ENCODE peak calls at places on chromosomes 6 and 20, in five cellular contexts. One of them, this sample, is unnamed.

GRCh38 chr6:104253236-104253635 is 606.5 kb downstream of the HACE1 start:
- DNase-seq in SK-N-SH: no peak
- DNase-seq in IMR-90: no peak
- DNase-seq in GM12878: no peak
- DNase-seq in K562: no peak
- DNase-seq in this sample: no peak

GRCh38 chr20:49278817-49279676 is 1.2 kb upstream of the ZNFX1 start:
- DNase-seq in SK-N-SH: no peak
- DNase-seq in IMR-90: no peak
- DNase-seq in GM12878: no peak
- DNase-seq in K562: peak
- DNase-seq in this sample: peak

GRCh38 chr6:164344801-164345291 is 930.3 kb downstream of the QKI start:
- DNase-seq in SK-N-SH: no peak
- DNase-seq in IMR-90: no peak
- DNase-seq in GM12878: no peak
- DNase-seq in K562: no peak
- DNase-seq in this sample: no peak

GRCh38 chr6:159107451-159108260 is 61.5 kb upstream of the FNDC1 start:
- DNase-seq in SK-N-SH: no peak
- DNase-seq in IMR-90: no peak
- DNase-seq in GM12878: no peak
- DNase-seq in K562: no peak
- DNase-seq in this sample: no peak

GRCh38 chr20:34022154-34022842 is 28.6 kb downstream of the RALY start:
- DNase-seq in SK-N-SH: peak
- DNase-seq in IMR-90: no peak
- DNase-seq in GM12878: peak
- DNase-seq in K562: no peak
- DNase-seq in this sample: peak

GRCh38 chr6:25578538-25578937 is 73.5 kb upstream of the SCGN start:
- DNase-seq in SK-N-SH: no peak
- DNase-seq in IMR-90: no peak
- DNase-seq in GM12878: no peak
- DNase-seq in K562: no peak
- DNase-seq in this sample: no peak

GRCh38 chr6:29685718-29686326 is 4.9 kb upstream of the ZFP57 start:
- DNase-seq in SK-N-SH: no peak
- DNase-seq in IMR-90: no peak
- DNase-seq in GM12878: no peak
- DNase-seq in K562: no peak
- DNase-seq in this sample: no peak

GRCh38 chr6:43629505-43630300 is 639 bp upstream of the GTPBP2 start:
- DNase-seq in SK-N-SH: peak
- DNase-seq in IMR-90: peak
- DNase-seq in GM12878: peak
- DNase-seq in K562: peak
- DNase-seq in this sample: peak

GRCh38 chr6:163010145-163010544 is 282.4 kb downstream of the PACRG start:
- DNase-seq in SK-N-SH: no peak
- DNase-seq in IMR-90: no peak
- DNase-seq in GM12878: no peak
- DNase-seq in K562: no peak
- DNase-seq in this sample: no peak

GRCh38 chr6:167079853-167080297 is 43.0 kb upstream of the CCR6 start:
- DNase-seq in SK-N-SH: no peak
- DNase-seq in IMR-90: no peak
- DNase-seq in GM12878: peak
- DNase-seq in K562: no peak
- DNase-seq in this sample: no peak

GRCh38 chr6:127933852-127934840 is 33.3 kb upstream of the THEMIS start:
- DNase-seq in SK-N-SH: no peak
- DNase-seq in IMR-90: no peak
- DNase-seq in GM12878: no peak
- DNase-seq in K562: no peak
- DNase-seq in this sample: no peak

GRCh38 chr6:110971458-110971857 is 10.4 kb upstream of the RPF2 start:
- DNase-seq in SK-N-SH: no peak
- DNase-seq in IMR-90: no peak
- DNase-seq in GM12878: no peak
- DNase-seq in K562: no peak
- DNase-seq in this sample: no peak

GRCh38 chr20:63709149-63709527 is 1.3 kb downstream of the ZGPAT start:
- DNase-seq in SK-N-SH: no peak
- DNase-seq in IMR-90: no peak
- DNase-seq in GM12878: no peak
- DNase-seq in K562: no peak
- DNase-seq in this sample: no peak

GRCh38 chr6:134447883-134448387 is 130.0 kb upstream of the SGK1 start:
- DNase-seq in SK-N-SH: no peak
- DNase-seq in IMR-90: peak
- DNase-seq in GM12878: no peak
- DNase-seq in K562: no peak
- DNase-seq in this sample: no peak

GRCh38 chr6:155248021-155249001 is 15.5 kb upstream of the CLDN20 start:
- DNase-seq in SK-N-SH: peak
- DNase-seq in IMR-90: peak
- DNase-seq in GM12878: peak
- DNase-seq in K562: peak
- DNase-seq in this sample: peak

GRCh38 chr6:73263570-73263909 is 544 bp upstream of the KHDC1 start:
- DNase-seq in SK-N-SH: no peak
- DNase-seq in IMR-90: no peak
- DNase-seq in GM12878: no peak
- DNase-seq in K562: no peak
- DNase-seq in this sample: no peak

GRCh38 chr6:119060255-119060907 is 18.1 kb downstream of the FAM184A start:
- DNase-seq in SK-N-SH: no peak
- DNase-seq in IMR-90: no peak
- DNase-seq in GM12878: no peak
- DNase-seq in K562: no peak
- DNase-seq in this sample: no peak

GRCh38 chr6:119209452-119210205 is 131.2 kb upstream of the FAM184A start:
- DNase-seq in SK-N-SH: no peak
- DNase-seq in IMR-90: peak
- DNase-seq in GM12878: peak
- DNase-seq in K562: no peak
- DNase-seq in this sample: no peak

GRCh38 chr6:111676383-111676782 is 70.7 kb upstream of the TRAF3IP2 start:
- DNase-seq in SK-N-SH: no peak
- DNase-seq in IMR-90: no peak
- DNase-seq in GM12878: no peak
- DNase-seq in K562: no peak
- DNase-seq in this sample: peak

GRCh38 chr6:31691078-31691463 is 10.2 kb upstream of the LY6G5C start:
- DNase-seq in SK-N-SH: no peak
- DNase-seq in IMR-90: no peak
- DNase-seq in GM12878: no peak
- DNase-seq in K562: no peak
- DNase-seq in this sample: no peak

GRCh38 chr6:159617444-159617843 is 75.6 kb downstream of the SOD2 start:
- DNase-seq in SK-N-SH: no peak
- DNase-seq in IMR-90: no peak
- DNase-seq in GM12878: no peak
- DNase-seq in K562: no peak
- DNase-seq in this sample: no peak

GRCh38 chr6:16118825-16119224 is 10.1 kb upstream of the MYLIP start:
- DNase-seq in SK-N-SH: no peak
- DNase-seq in IMR-90: no peak
- DNase-seq in GM12878: no peak
- DNase-seq in K562: no peak
- DNase-seq in this sample: no peak

GRCh38 chr6:140478631-140479030 is 1104.2 kb upstream of the CITED2 start:
- DNase-seq in SK-N-SH: no peak
- DNase-seq in IMR-90: no peak
- DNase-seq in GM12878: no peak
- DNase-seq in K562: no peak
- DNase-seq in this sample: no peak

GRCh38 chr6:113809818-113810217 is 47.3 kb upstream of the MARCKS start:
- DNase-seq in SK-N-SH: no peak
- DNase-seq in IMR-90: no peak
- DNase-seq in GM12878: peak
- DNase-seq in K562: no peak
- DNase-seq in this sample: no peak

GRCh38 chr20:1879934-1880333 is 15.3 kb upstream of the SIRPA start:
- DNase-seq in SK-N-SH: no peak
- DNase-seq in IMR-90: peak
- DNase-seq in GM12878: no peak
- DNase-seq in K562: no peak
- DNase-seq in this sample: no peak

GRCh38 chr6:170542031-170542719 is 10.9 kb downstream of the PSMB1 start:
- DNase-seq in SK-N-SH: no peak
- DNase-seq in IMR-90: peak
- DNase-seq in GM12878: no peak
- DNase-seq in K562: no peak
- DNase-seq in this sample: no peak

GRCh38 chr6:100121854-100122609 is 128.0 kb upstream of the MCHR2 start:
- DNase-seq in SK-N-SH: no peak
- DNase-seq in IMR-90: no peak
- DNase-seq in GM12878: no peak
- DNase-seq in K562: no peak
- DNase-seq in this sample: no peak

GRCh38 chr6:18241208-18241836 is 23.0 kb downstream of the DEK start:
- DNase-seq in SK-N-SH: no peak
- DNase-seq in IMR-90: peak
- DNase-seq in GM12878: no peak
- DNase-seq in K562: no peak
- DNase-seq in this sample: peak

GRCh38 chr6:118876201-118876600 is 17.8 kb upstream of the ASF1A start:
- DNase-seq in SK-N-SH: no peak
- DNase-seq in IMR-90: peak
- DNase-seq in GM12878: no peak
- DNase-seq in K562: no peak
- DNase-seq in this sample: peak

GRCh38 chr6:13696226-13696625 is 15.4 kb downstream of the RANBP9 start:
- DNase-seq in SK-N-SH: no peak
- DNase-seq in IMR-90: peak
- DNase-seq in GM12878: no peak
- DNase-seq in K562: no peak
- DNase-seq in this sample: no peak

GRCh38 chr6:67237276-67237675 is 1397.8 kb upstream of the ADGRB3 start:
- DNase-seq in SK-N-SH: no peak
- DNase-seq in IMR-90: no peak
- DNase-seq in GM12878: no peak
- DNase-seq in K562: no peak
- DNase-seq in this sample: no peak

GRCh38 chr6:81623106-81623834 is 129.2 kb downstream of the TENT5A start:
- DNase-seq in SK-N-SH: no peak
- DNase-seq in IMR-90: peak
- DNase-seq in GM12878: no peak
- DNase-seq in K562: no peak
- DNase-seq in this sample: no peak

DNA sequence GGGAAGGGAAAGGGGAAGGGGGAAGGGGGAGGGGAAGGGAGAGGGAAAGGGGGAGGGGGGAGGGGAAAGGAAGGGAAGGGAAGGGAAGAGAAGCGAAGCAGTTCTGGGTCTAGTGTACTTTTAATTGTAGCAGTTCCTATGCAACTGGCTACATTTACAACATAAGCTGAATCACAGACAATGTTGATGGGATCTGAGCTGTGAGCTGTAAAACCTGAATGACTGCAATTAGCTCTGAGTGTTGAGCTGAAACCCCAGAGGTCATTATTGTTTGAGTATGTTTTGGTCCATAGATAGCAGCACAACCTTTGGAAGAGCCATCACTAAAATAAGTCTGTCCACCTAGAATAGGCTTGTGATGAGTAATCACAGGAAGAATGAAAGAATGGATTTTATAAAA is 7.2 kb upstream of the ABHD12 start:
- DNase-seq in SK-N-SH: no peak
- DNase-seq in IMR-90: peak
- DNase-seq in GM12878: no peak
- DNase-seq in K562: no peak
- DNase-seq in this sample: no peak
- TF ChIP-seq MXI1 in SK-N-SH: no peak
- TF ChIP-seq MXI1 in IMR-90: no peak
- TF ChIP-seq MXI1 in GM12878: no peak
- TF ChIP-seq MXI1 in K562: no peak
- TF ChIP-seq MXI1 in this sample: no peak

GRCh38 chr20:4978050-4978918 is 23.0 kb downstream of the SLC23A2 start:
- DNase-seq in SK-N-SH: no peak
- DNase-seq in IMR-90: no peak
- DNase-seq in GM12878: no peak
- DNase-seq in K562: no peak
- DNase-seq in this sample: no peak
- TF ChIP-seq MXI1 in SK-N-SH: no peak
- TF ChIP-seq MXI1 in IMR-90: no peak
- TF ChIP-seq MXI1 in GM12878: no peak
- TF ChIP-seq MXI1 in K562: no peak
- TF ChIP-seq MXI1 in this sample: no peak

GRCh38 chr6:136550045-136550329 is 235 bp downstream of the MAP7 start:
- DNase-seq in SK-N-SH: peak
- DNase-seq in IMR-90: no peak
- DNase-seq in GM12878: no peak
- DNase-seq in K562: peak
- DNase-seq in this sample: no peak

GRCh38 chr6:136549359-136550044 is 720 bp downstream of the MAP7 start:
- DNase-seq in SK-N-SH: peak
- DNase-seq in IMR-90: no peak
- DNase-seq in GM12878: no peak
- DNase-seq in K562: peak
- DNase-seq in this sample: no peak

GRCh38 chr6:136552054-136552453 is 1.8 kb upstream of the MAP7 start:
- DNase-seq in SK-N-SH: peak
- DNase-seq in IMR-90: no peak
- DNase-seq in GM12878: no peak
- DNase-seq in K562: no peak
- DNase-seq in this sample: no peak

GRCh38 chr6:136550330-136551071 is at the start of gene MAP7:
- DNase-seq in SK-N-SH: peak
- DNase-seq in IMR-90: peak
- DNase-seq in GM12878: no peak
- DNase-seq in K562: peak
- DNase-seq in this sample: no peak

DNA sequence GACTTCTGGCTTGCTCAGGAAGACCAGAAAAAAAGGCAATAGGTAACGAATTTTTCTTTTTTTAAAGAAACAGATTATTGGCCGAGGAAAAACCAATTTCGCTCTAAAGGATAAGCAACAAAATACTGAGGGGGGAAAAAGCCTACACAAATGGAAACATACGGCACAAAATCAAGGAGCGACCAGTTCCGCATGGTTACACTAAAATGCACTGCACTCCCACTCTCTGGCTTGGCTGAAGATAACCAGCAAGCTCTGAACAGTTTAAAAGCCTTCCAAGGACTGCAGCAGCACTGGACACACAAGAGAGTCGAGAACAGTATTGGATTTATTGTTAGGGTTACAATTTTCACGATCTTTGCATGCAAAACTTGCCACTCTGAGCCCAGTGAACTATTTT is 881 bp upstream of the MAP7 start:
- DNase-seq in SK-N-SH: peak
- DNase-seq in IMR-90: no peak
- DNase-seq in GM12878: no peak
- DNase-seq in K562: no peak
- DNase-seq in this sample: no peak
- TF ChIP-seq MXI1 in SK-N-SH: no peak
- TF ChIP-seq MXI1 in IMR-90: no peak
- TF ChIP-seq MXI1 in GM12878: no peak
- TF ChIP-seq MXI1 in K562: no peak
- TF ChIP-seq MXI1 in this sample: no peak

GRCh38 chr20:4699216-4699615 is 22.5 kb upstream of the PRND start:
- DNase-seq in SK-N-SH: no peak
- DNase-seq in IMR-90: no peak
- DNase-seq in GM12878: no peak
- DNase-seq in K562: no peak
- DNase-seq in this sample: no peak
- TF ChIP-seq MXI1 in SK-N-SH: no peak
- TF ChIP-seq MXI1 in IMR-90: no peak
- TF ChIP-seq MXI1 in GM12878: no peak
- TF ChIP-seq MXI1 in K562: no peak
- TF ChIP-seq MXI1 in this sample: no peak

This sample was measured in HepG2.